ENCODE peak calls at places on chromosomes 1 and 21, in eight cellular contexts. P is GM18507; Y is T-helper 9 cell; D is HTR-8/SVneo; H is left ventricle myocardium inferior; A is stimulated activated CD8-positive, alpha-beta memory T cell treated with anti-CD3 and anti-CD28 coated beads, Interleukin-15, amount 100 ng/mL, for 24 hours; R is fibroblast of mammary gland; W is NCI-H1092. B is an unnamed sample.

GRCh38 chr1:230807029-230807428 is 59.8 kb downstream of the CAPN9 start:
- DNase-seq in P (no peak), Y (no peak), D (no peak), H (peak), A (no peak), R (no peak), W (peak), B (no peak)

GRCh38 chr1:210674151-210674550 is 345.4 kb downstream of the HHAT start:
- DNase-seq in P (no peak), Y (no peak), D (no peak), H (no peak), A (no peak), R (no peak), W (no peak), B (no peak)

GRCh38 chr21:45286671-45287437 is 841 bp downstream of the POFUT2 start:
- DNase-seq in P (no peak), Y (no peak), D (no peak), H (peak), A (no peak), R (no peak), W (no peak), B (no peak)

GRCh38 chr1:70429219-70429618 is 18.2 kb downstream of the CTH start:
- DNase-seq in P (no peak), Y (no peak), D (peak), H (no peak), A (no peak), R (peak), W (no peak), B (no peak)

GRCh38 chr1:151839457-151840409 is at the start of gene C2CD4D:
- DNase-seq in P (no peak), Y (peak), D (no peak), H (peak), A (no peak), R (no peak), W (peak), B (no peak)

GRCh38 chr1:66729130-66729922 is 22.9 kb upstream of the DYNLT5 start:
- DNase-seq in P (no peak), Y (no peak), D (peak), H (no peak), A (no peak), R (no peak), W (no peak), B (peak)

GRCh38 chr1:18831656-18832055 is 27.8 kb downstream of the TAS1R2 start:
- DNase-seq in P (no peak), Y (no peak), D (no peak), H (no peak), A (no peak), R (no peak), W (no peak), B (no peak)

GRCh38 chr1:2417833-2418225 is 5.5 kb upstream of the PEX10 start:
- DNase-seq in P (no peak), Y (no peak), D (no peak), H (no peak), A (no peak), R (no peak), W (no peak), B (no peak)

GRCh38 chr1:107683683-107684082 is 281.3 kb downstream of the VAV3 start:
- DNase-seq in P (no peak), Y (no peak), D (no peak), H (no peak), A (no peak), R (no peak), W (no peak), B (no peak)

GRCh38 chr1:111553199-111553598 is 49.8 kb upstream of the ADORA3 start:
- DNase-seq in P (no peak), Y (no peak), D (peak), H (no peak), A (no peak), R (peak), W (no peak), B (no peak)

GRCh38 chr1:227885135-227885647 is 62.5 kb downstream of the WNT9A start:
- DNase-seq in P (no peak), Y (no peak), D (no peak), H (no peak), A (no peak), R (no peak), W (no peak), B (no peak)

GRCh38 chr1:236748471-236748870 is 46.6 kb upstream of the MTR start:
- DNase-seq in P (no peak), Y (no peak), D (no peak), H (no peak), A (no peak), R (no peak), W (no peak), B (no peak)